ENCODE peak calls at places on chromosomes 11 and 22, in eight cellular contexts. O, V, R, S, K, T, Y and C are unnamed samples.

GRCh38 chr11:20363500-20364411 is at the start of gene HTATIP2:
- DNase-seq in O (peak), V (peak), R (peak), S (no peak), K (peak), T (no peak), Y (peak), C (peak)

GRCh38 chr11:12893787-12894672 is 115.1 kb upstream of the RASSF10 start:
- DNase-seq in O (peak), V (peak), R (peak), S (peak), K (no peak), T (peak), Y (peak), C (peak)

GRCh38 chr11:86484164-86484794 is 109.6 kb downstream of the CCDC81 start:
- DNase-seq in O (no peak), V (peak), R (peak), S (peak), K (no peak), T (peak), Y (peak), C (no peak)

GRCh38 chr11:47586043-47586442 is 435 bp upstream of the FAM180B start:
- DNase-seq in O (no peak), V (no peak), R (no peak), S (no peak), K (no peak), T (no peak), Y (no peak), C (no peak)

GRCh38 chr11:105005451-105005845 is 17.5 kb downstream of the CASP5 start:
- DNase-seq in O (no peak), V (no peak), R (no peak), S (no peak), K (no peak), T (no peak), Y (no peak), C (peak)

GRCh38 chr11:13487661-13488030 is 8.2 kb downstream of the PTH start:
- DNase-seq in O (no peak), V (no peak), R (peak), S (no peak), K (no peak), T (peak), Y (peak), C (peak)

GRCh38 chr11:73382747-73383146 is 6.5 kb downstream of the RELT start:
- DNase-seq in O (no peak), V (no peak), R (no peak), S (no peak), K (no peak), T (no peak), Y (no peak), C (no peak)

GRCh38 chr11:61603667-61604066 is 22.8 kb upstream of the SYT7 start:
- DNase-seq in O (no peak), V (no peak), R (no peak), S (no peak), K (no peak), T (no peak), Y (no peak), C (no peak)

GRCh38 chr11:72263363-72263762 is 19.4 kb upstream of the PHOX2A start:
- DNase-seq in O (no peak), V (peak), R (peak), S (peak), K (no peak), T (peak), Y (no peak), C (no peak)

GRCh38 chr22:31106001-31106571 is 1.3 kb downstream of the SELENOM start:
- DNase-seq in O (no peak), V (peak), R (no peak), S (no peak), K (no peak), T (peak), Y (no peak), C (peak)